ENCODE peak calls at places on chromosomes 1 and 21, in five cellular contexts. B, A, W, P and C are unnamed samples.

GRCh38 chr1:61427516-61427915 is 297.4 kb downstream of the TM2D1 start:
- DNase-seq in P (no peak), B (no peak), W (no peak), A (no peak), C (no peak)

GRCh38 chr21:46001821-46002681 is 20.5 kb downstream of the COL6A1 start:
- DNase-seq in P (no peak), B (no peak), A (no peak), W (no peak), C (no peak)

GRCh38 chr21:44916965-44917364 is 3.7 kb downstream of the ITGB2 start:
- DNase-seq in B (no peak), A (no peak), W (no peak), P (no peak), C (no peak)

GRCh38 chr1:192263436-192263835 is 53.4 kb upstream of the RGS21 start:
- DNase-seq in A (no peak), W (no peak), B (no peak), P (no peak), C (no peak)

GRCh38 chr1:55143686-55144085 is 71.5 kb downstream of the USP24 start:
- DNase-seq in P (peak; percentile 44), W (no peak), B (no peak), A (no peak), C (no peak)

GRCh38 chr1:156664046-156664948 is 12.9 kb downstream of the NES start:
- DNase-seq in A (peak; percentile 45), B (no peak), P (no peak), W (no peak), C (no peak)

GRCh38 chr1:188240772-188241406 is 1412.1 kb downstream of the PLA2G4A start:
- DNase-seq in P (no peak), B (no peak), W (no peak), A (no peak), C (no peak)

GRCh38 chr1:49523764-49524163 is 500.0 kb downstream of the AGBL4 start:
- DNase-seq in A (no peak), B (no peak), P (no peak), W (no peak), C (no peak)

GRCh38 chr1:205942631-205943159 is 561 bp downstream of the SLC26A9 start:
- DNase-seq in B (no peak), A (peak; percentile 39), P (no peak), W (no peak), C (no peak)